ENCODE peak calls at places on chromosomes 4 and X, in four cellular contexts. T is hepatocyte, F is DND-41, L is GM23248. Y is an unnamed sample. For H3K79me2 and H3K4me1, the result is how much of the 10 kb centered on the place peaks cover.

GRCh38 chr4:52299120-52299519 is 248.0 kb downstream of the SPATA18 start:
- DNase-seq in T (no peak), F (no peak), L (peak), Y (peak)

GRCh38 chr4:78661923-78662521 is 110.5 kb downstream of the ANXA3 start:
- DNase-seq in T (peak), F (no peak), L (peak), Y (no peak)

GRCh38 chr4:83282049-83282535 is 2.5 kb downstream of the COQ2 start:
- DNase-seq in T (peak), F (peak), L (peak), Y (peak)

GRCh38 chrX:87376896-87377295 is 140.7 kb upstream of the KLHL4 start:
- DNase-seq in T (no peak), F (no peak), L (no peak), Y (no peak)

GRCh38 chr4:177442623-177443155 is 452 bp upstream of the AGA start:
- DNase-seq in T (no peak), F (peak), L (peak), Y (peak)

GRCh38 chr4:47668810-47669408 is 169.0 kb downstream of the CORIN start:
- DNase-seq in T (peak), F (peak), L (peak), Y (peak)

GRCh38 chrX:150062292-150063137 is 124.2 kb upstream of the EOLA2 start:
- DNase-seq in T (no peak), F (no peak), L (peak), Y (no peak)

GRCh38 chrX:118652717-118653116 is 74.7 kb upstream of the IL13RA1 start:
- DNase-seq in T (no peak), F (no peak), L (peak), Y (no peak)

GRCh38 chr4:15084780-15085179 is 82.5 kb downstream of the CPEB2 start:
- DNase-seq in T (no peak), F (no peak), L (no peak), Y (peak)

GRCh38 chr4:102008711-102009110 is 218.2 kb downstream of the BANK1 start:
- DNase-seq in T (no peak), F (no peak), L (no peak), Y (no peak)

GRCh38 chr4:159400782-159401712 is 298.2 kb downstream of the RAPGEF2 start:
- DNase-seq in T (peak), F (no peak), L (peak), Y (no peak)

GRCh38 chr4:78336093-78336943 is 215.3 kb upstream of the ANXA3 start:
- DNase-seq in T (peak), F (no peak), L (peak), Y (peak)

GRCh38 chrX:43386872-43387271 is 269.2 kb upstream of the MAOA start:
- DNase-seq in T (no peak), F (no peak), L (no peak), Y (peak)

GRCh38 chr4:150108693-150109092 is 30.4 kb downstream of the DCLK2 start:
- DNase-seq in T (peak), F (no peak), L (no peak), Y (no peak)

GRCh38 chrX:43969504-43970501 is 3.4 kb downstream of the NDP start:
- DNase-seq in T (no peak), F (no peak), L (peak), Y (no peak)

GRCh38 chr4:150867148-150867547 is 147.9 kb downstream of the LRBA start:
- DNase-seq in T (peak), F (peak), L (peak), Y (peak)

GRCh38 chr4:75922588-75922987 is 18.2 kb downstream of the NAAA start:
- DNase-seq in T (no peak), F (no peak), L (no peak), Y (no peak)

GRCh38 chrX:13428055-13428786 is 108.4 kb upstream of the ATXN3L start:
- DNase-seq in T (peak), F (peak), L (peak), Y (peak)

GRCh38 chr4:8534129-8534528 is 46.1 kb upstream of the GPR78 start:
- DNase-seq in T (peak), F (no peak), L (no peak), Y (peak)

GRCh38 chr4:38600575-38600974 is 63.4 kb upstream of the KLF3 start:
- DNase-seq in T (no peak), F (no peak), L (no peak), Y (no peak)

GRCh38 chr4:8607603-8608481 is 15.3 kb downstream of the CPZ start:
- DNase-seq in T (peak), F (peak), L (peak), Y (no peak)

GRCh38 chrX:71174795-71175194 is 30.2 kb downstream of the NLGN3 start:
- DNase-seq in T (no peak), F (no peak), L (no peak), Y (no peak)

GRCh38 chr4:165331316-165331715 is 3.8 kb downstream of the MSMO1 start:
- DNase-seq in T (no peak), F (no peak), L (peak), Y (no peak)

GRCh38 chr4:3336389-3337356 is 43.9 kb downstream of the RGS12 start:
- DNase-seq in T (no peak), F (no peak), L (no peak), Y (no peak)

DNA sequence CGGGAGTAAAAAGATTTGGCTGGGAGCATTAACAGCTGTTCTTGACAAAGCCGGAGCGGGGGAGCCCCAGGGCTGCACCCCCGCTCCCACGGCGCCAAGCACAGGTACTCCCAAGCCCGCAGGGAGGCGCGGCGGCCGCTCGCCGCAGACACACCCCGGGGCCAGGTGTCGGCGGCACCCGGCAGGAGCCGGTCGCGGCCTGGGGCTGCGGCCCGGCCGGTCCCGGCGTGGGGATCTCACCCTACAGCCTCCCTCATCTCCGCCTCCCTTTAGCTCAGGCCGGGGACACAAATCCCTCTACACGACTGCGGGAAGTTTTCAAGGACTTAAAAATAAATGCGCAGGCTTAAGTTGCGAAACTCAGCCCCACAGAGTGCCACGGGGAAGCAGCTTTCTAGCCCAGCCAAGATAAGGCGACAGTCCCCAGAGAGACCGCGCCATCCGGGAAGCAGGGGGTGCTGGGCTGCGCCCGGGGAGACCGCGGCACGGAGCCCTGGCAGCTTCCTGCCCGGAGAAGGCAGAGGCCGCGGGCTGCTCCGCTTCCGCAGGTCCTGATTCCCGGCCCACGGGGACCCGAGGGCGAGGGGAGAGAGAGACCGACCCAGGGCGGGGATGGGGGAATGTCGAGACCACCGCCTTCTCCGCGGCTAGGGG is 473 bp downstream of the SH3RF1 start:
- DNase-seq in T (peak), F (peak), L (peak), Y (peak)
- H3K79me2 ChIP-seq in T (under half), F (under half), L (half or more), Y (half or more)

GRCh38 chr4:42328978-42329377 is 68.3 kb upstream of the SHISA3 start:
- DNase-seq in T (no peak), F (no peak), L (no peak), Y (no peak)

GRCh38 chr4:42331040-42331439 is 66.2 kb upstream of the SHISA3 start:
- DNase-seq in T (no peak), F (no peak), L (no peak), Y (no peak)

GRCh38 chr4:42330291-42330690 is 67.0 kb upstream of the SHISA3 start:
- DNase-seq in T (no peak), F (no peak), L (no peak), Y (no peak)

GRCh38 chr4:42327323-42327722 is 70.0 kb upstream of the SHISA3 start:
- DNase-seq in T (no peak), F (no peak), L (no peak), Y (no peak)

DNA sequence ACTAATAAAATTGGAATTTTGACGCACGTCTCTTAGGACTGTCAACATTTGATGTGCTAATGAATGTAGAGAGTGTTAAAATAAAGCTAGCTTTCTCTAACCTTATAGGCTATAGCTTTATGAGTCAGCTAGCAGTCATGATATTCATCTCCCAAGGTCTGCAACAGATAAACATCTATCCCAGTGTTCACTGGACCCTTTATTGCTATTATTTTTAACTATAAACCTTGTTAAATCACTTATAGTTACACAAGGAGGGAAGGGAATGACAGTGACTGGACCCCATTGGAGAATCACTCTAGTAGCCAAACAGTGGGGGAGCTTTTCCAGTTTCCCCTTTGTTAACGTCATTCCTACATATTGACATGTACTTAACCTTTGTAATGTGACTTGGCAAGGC is 67.9 kb upstream of the SHISA3 start:
- DNase-seq in T (no peak), F (no peak), L (no peak), Y (no peak)
- H3K4me1 ChIP-seq in T (under half), F (under half), L (under half), Y (under half)

DNA sequence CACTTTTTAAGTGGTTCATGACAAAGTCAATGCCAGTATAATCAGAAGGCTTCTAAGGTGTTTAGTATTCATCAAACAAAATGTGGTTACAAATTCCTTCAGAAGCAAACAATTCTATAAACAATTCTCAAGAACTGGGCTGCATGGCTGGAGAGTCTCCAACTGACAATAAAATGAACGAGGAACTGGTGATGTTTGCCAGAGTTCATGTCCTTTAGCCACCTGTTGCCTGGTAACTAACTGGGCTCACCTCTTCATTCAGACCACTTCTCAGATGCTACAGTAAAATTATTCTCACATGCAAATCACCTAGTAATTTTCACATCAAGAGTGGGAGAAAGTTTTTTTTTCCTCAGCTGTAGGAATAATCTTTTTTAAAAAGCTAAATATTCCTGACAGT is 53.3 kb downstream of the CAMK2D start:
- DNase-seq in T (no peak), F (no peak), L (peak), Y (no peak)
- H3K27ac ChIP-seq in T (no peak), F (no peak), L (peak), Y (no peak)

GRCh38 chr4:156783963-156784362 is 187.6 kb downstream of the PDGFC start:
- DNase-seq in T (no peak), F (no peak), L (no peak), Y (no peak)
- H3K79me2 ChIP-seq in T (under half), F (under half), L (under half), Y (under half)

DNA sequence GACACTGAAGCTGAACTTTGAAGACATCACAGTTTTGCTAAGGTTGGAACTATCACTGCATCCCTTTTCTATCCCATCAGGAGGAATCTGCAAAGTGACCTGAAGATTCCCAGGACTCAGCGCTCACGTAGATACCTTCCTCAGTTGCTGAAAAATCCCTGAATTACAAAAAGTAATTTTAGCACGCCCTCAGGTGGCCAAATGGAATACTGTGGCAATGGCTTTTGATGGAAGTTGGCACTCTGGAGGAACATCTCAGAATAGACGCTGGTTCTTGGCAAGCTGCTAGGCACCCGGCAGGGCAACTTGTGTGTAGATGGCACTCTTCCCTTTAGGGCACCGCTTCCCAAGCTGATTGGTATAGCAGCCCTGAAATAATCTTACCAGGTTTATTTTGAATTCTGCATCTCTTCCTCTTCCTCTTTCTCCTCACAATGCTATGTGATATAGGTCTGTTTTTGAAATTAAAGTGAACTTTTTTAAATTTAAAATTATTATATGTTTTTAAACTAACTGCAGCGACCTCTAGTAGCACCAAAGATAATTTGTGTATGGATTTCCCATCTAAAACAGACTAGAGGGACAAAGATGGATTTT is 16.3 kb upstream of the ESX1 start:
- DNase-seq in T (peak), F (peak), L (peak), Y (peak)
- H3K4me1 ChIP-seq in T (under half), F (under half), L (under half), Y (under half)

DNA sequence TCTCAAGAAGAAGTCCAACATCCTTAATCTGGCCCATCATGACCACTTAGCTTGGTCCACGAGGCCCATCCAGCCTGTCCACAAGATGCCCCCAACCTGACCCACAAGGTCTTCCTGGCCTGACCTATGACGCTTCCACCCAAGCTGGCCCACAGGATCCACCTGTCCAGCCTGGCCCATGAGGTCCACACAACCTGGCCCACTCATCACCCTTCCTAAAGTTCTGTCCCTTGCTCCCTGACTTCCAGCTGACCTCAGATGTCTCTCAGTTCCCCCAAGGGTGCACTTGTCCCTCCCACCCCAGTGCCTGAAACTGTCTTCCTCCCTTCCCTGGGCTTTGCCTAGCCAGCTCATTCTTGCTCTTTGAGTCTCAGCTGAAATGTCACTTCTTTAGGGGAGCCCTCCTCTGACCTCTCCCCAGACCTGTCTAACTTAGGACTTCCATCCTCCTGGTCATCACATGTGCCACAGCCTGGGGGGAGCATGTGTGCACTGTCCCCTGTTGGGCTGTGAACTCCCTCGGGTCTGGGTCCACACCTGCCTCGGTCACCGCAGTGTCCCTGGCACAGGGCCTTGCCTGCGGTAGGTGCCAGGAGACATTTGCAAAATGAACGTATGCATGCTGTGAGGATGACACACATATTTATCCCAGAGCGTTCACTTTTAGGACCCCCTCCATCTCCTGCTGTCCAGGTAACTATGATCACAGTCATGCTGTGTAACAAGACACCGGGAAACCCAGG is 61.7 kb downstream of the EVC start:
- DNase-seq in T (no peak), F (no peak), L (no peak), Y (peak)
- H3K27ac ChIP-seq in T (no peak), F (no peak), L (peak), Y (peak)

GRCh38 chrX:45799576-45799975 is 598.9 kb upstream of the DIPK2B start:
- DNase-seq in T (no peak), F (no peak), L (no peak), Y (no peak)

GRCh38 chrX:45794995-45795337 is 594.3 kb upstream of the DIPK2B start:
- DNase-seq in T (no peak), F (no peak), L (no peak), Y (no peak)

GRCh38 chrX:45794323-45794994 is 593.8 kb upstream of the DIPK2B start:
- DNase-seq in T (no peak), F (no peak), L (no peak), Y (no peak)

GRCh38 chrX:45795546-45795945 is 594.9 kb upstream of the DIPK2B start:
- DNase-seq in T (no peak), F (no peak), L (no peak), Y (no peak)
- H3K79me2 ChIP-seq in T (under half), F (half or more), L (half or more), Y (half or more)

DNA sequence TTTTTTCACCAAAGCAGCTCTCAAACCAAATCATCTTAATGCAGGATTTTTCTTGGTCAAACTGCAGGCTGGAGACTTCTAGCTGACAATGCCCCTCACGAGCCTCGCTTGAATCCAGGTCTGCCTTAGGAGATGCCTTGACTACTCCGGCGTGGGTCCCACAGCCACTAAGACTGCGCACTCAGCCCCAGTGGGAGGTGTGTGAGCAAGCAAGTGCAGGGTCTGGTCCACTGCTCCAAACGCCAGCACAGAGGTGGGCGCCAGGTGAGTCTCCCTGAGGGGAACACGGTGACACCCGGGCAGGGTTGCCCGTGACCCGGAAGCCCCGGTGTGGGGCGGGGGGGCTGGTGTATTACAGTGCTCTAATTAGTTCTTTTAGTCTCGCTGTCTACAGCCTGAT is 838.3 kb downstream of the NLGN4X start:
- DNase-seq in T (no peak), F (no peak), L (no peak), Y (no peak)
- H3K4me1 ChIP-seq in T (under half), F (under half), L (under half), Y (under half)

GRCh38 chr4:10173754-10174749 is 57.5 kb upstream of the WDR1 start:
- DNase-seq in T (peak), F (no peak), L (no peak), Y (no peak)

GRCh38 chr4:10173039-10173753 is 56.6 kb upstream of the WDR1 start:
- DNase-seq in T (peak), F (no peak), L (peak), Y (peak)

GRCh38 chr4:10172278-10173038 is 55.9 kb upstream of the WDR1 start:
- DNase-seq in T (no peak), F (no peak), L (no peak), Y (no peak)

GRCh38 chr4:10178763-10179162 is 62.2 kb upstream of the WDR1 start:
- DNase-seq in T (no peak), F (no peak), L (no peak), Y (no peak)

GRCh38 chr4:10175626-10176025 is 59.0 kb upstream of the WDR1 start:
- DNase-seq in T (no peak), F (no peak), L (no peak), Y (no peak)
- H3K27ac ChIP-seq in T (no peak), F (no peak), L (no peak), Y (no peak)

GRCh38 chrX:40099046-40099968 is 1.5 kb upstream of the BCOR start:
- DNase-seq in T (peak), F (peak), L (peak), Y (no peak)

GRCh38 chrX:40098264-40099045 is 697 bp upstream of the BCOR start:
- DNase-seq in T (peak), F (peak), L (peak), Y (peak)

GRCh38 chrX:40097101-40097491 is 662 bp downstream of the BCOR start:
- DNase-seq in T (no peak), F (peak), L (peak), Y (no peak)

GRCh38 chrX:40096395-40097091 is 1.2 kb downstream of the BCOR start:
- DNase-seq in T (peak), F (peak), L (peak), Y (peak)

GRCh38 chrX:40097492-40098263 is at the start of gene BCOR:
- DNase-seq in T (peak), F (peak), L (peak), Y (peak)
- H3K79me2 ChIP-seq in T (under half), F (half or more), L (under half), Y (under half)